ENCODE peak calls at places on chromosomes 3 and 15, in ten cellular contexts. S is K562, G is lower leg skin, W is A549, Y is IMR-90, T is HepG2, P is stomach, E is vagina, M is esophagus squamous epithelium, U is ovary. B is an unnamed sample.

GRCh38 chr3:24242012-24242698 is 252.5 kb downstream of the THRB start:
- DNase-seq in E (no peak), S (no peak), T (no peak), W (peak; percentile 44), P (peak; percentile 31), M (no peak), Y (peak; percentile 45), U (no peak), G (no peak), B (peak; percentile 7)

GRCh38 chr3:195897081-195897852 is 11.1 kb downstream of the TNK2 start:
- DNase-seq in G (no peak), T (no peak), E (no peak), U (peak; percentile 68), S (peak; percentile 58), W (peak; percentile 30), Y (peak; percentile 74), P (no peak), M (no peak), B (peak; percentile 99)

GRCh38 chr3:51949121-51949520 is 6.1 kb upstream of the GPR62 start:
- DNase-seq in U (no peak), M (no peak), G (no peak), P (no peak), W (no peak), T (no peak), Y (no peak), S (no peak), E (no peak), B (no peak)

GRCh38 chr15:80418892-80419537 is 14.8 kb downstream of the ARNT2 start:
- DNase-seq in U (no peak), G (no peak), E (no peak), W (peak; percentile 73), M (no peak), Y (peak; percentile 72), S (peak; percentile 63), P (no peak), T (peak; percentile 47), B (peak; percentile 23)

GRCh38 chr15:61091229-61091628 is 137.9 kb downstream of the RORA start:
- DNase-seq in P (no peak), U (no peak), E (no peak), W (no peak), S (no peak), Y (no peak), T (no peak), M (no peak), G (no peak), B (no peak)

GRCh38 chr15:52085289-52085688 is 27.3 kb downstream of the BCL2L10 start:
- DNase-seq in E (no peak), W (no peak), T (no peak), U (no peak), Y (no peak), G (no peak), P (no peak), M (no peak), S (no peak), B (no peak)

GRCh38 chr3:93981649-93982048 is 1.7 kb downstream of the ARL13B start:
- DNase-seq in E (no peak), G (no peak), Y (no peak), T (no peak), W (no peak), P (no peak), U (no peak), S (peak; percentile 82), M (no peak), B (no peak)

GRCh38 chr15:63476229-63476632 is 28.2 kb upstream of the USP3 start:
- DNase-seq in S (no peak), T (peak; percentile 85), W (peak; percentile 98), E (no peak), U (no peak), M (no peak), Y (peak; percentile 100), P (no peak), G (no peak), B (peak; percentile 43)

GRCh38 chr15:40080104-40080503 is 28.6 kb downstream of the BMF start:
- DNase-seq in Y (no peak), U (no peak), E (no peak), W (no peak), M (no peak), T (no peak), S (no peak), G (no peak), P (no peak), B (no peak)

GRCh38 chr15:40080847-40081246 is 27.8 kb downstream of the BMF start:
- DNase-seq in G (no peak), E (no peak), P (no peak), W (no peak), T (no peak), Y (no peak), S (peak; percentile 61), M (no peak), U (no peak), B (no peak)

GRCh38 chr15:40083756-40084101 is 24.9 kb downstream of the BMF start:
- DNase-seq in Y (peak; percentile 34), U (no peak), T (peak; percentile 58), M (no peak), P (no peak), S (no peak), G (no peak), W (no peak), E (no peak), B (no peak)

GRCh38 chr15:40082195-40082868 is 26.3 kb downstream of the BMF start:
- DNase-seq in P (no peak), W (no peak), G (no peak), T (no peak), Y (no peak), S (no peak), U (no peak), E (no peak), M (no peak), B (no peak)

GRCh38 chr15:40081691-40082194 is 26.9 kb downstream of the BMF start:
- DNase-seq in Y (peak; percentile 75), P (peak; percentile 72), W (peak; percentile 32), G (peak; percentile 73), E (no peak), U (peak; percentile 71), S (peak; percentile 70), M (no peak), T (peak; percentile 96), B (peak; percentile 64)
- TF ChIP-seq POLR2A in Y (peak; percentile 28), P (no peak), W (no peak), G (no peak), E (no peak), U (no peak), S (peak; percentile 30), M (no peak), T (peak; percentile 69), B (no peak)

GRCh38 chr3:172100482-172100881 is 61.1 kb downstream of the FNDC3B start:
- DNase-seq in M (no peak), P (no peak), S (no peak), G (no peak), T (no peak), Y (no peak), W (no peak), E (no peak), U (no peak), B (no peak)

GRCh38 chr3:172096881-172097420 is 57.6 kb downstream of the FNDC3B start:
- DNase-seq in W (peak; percentile 57), P (peak; percentile 62), S (peak; percentile 77), G (no peak), Y (peak; percentile 75), U (no peak), M (no peak), T (peak; percentile 91), E (no peak), B (no peak)

GRCh38 chr3:172097585-172097984 is 58.2 kb downstream of the FNDC3B start:
- DNase-seq in S (no peak), T (no peak), U (no peak), W (no peak), Y (no peak), G (no peak), E (no peak), M (no peak), P (no peak), B (no peak)

GRCh38 chr3:172099495-172099808 is 60.1 kb downstream of the FNDC3B start:
- DNase-seq in G (no peak), U (no peak), E (no peak), S (no peak), T (no peak), W (no peak), P (no peak), Y (no peak), M (no peak), B (no peak)

DNA sequence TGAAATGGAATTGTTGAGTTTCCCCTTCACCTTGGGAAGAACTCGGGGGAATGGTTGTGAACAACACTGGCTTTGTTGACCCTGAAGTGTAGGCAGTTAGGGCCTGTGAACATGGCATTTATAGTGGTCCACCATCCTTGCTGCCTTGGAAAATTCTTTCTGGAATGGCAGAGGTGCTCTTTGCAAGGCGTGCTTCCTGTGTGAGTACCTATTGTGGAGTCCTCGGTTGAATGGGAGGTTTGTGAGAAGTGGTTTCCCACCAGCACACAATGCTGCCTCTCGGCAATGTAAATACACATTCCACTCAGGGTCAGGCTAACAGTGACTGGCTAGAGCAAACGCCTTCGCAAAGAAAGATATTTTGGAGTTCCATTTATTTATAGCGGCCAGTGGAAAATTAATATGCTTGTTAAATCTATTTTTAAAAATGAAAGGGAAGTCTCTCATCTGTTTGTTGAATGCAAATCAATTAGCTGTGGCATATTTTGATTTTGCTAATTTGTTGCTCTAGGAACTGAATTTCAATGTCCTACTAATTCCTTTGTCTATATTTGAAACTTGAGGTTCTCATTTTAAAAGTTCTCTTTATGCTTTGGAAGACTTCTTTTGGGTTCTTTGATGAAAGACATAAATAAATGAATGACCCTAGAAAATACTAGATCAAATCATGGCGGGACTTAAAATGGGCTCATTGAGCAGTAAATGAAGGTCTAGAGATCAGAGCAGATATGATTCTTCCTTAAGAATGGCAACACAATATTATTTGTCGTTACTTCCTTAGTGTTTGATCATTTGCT is 59.5 kb downstream of the FNDC3B start:
- DNase-seq in P (no peak), T (peak; percentile 89), S (no peak), M (no peak), U (no peak), G (no peak), E (no peak), W (no peak), Y (no peak), B (no peak)
- TF ChIP-seq POLR2A in P (no peak), T (no peak), S (peak; percentile 24), M (no peak), U (no peak), G (no peak), E (no peak), W (no peak), Y (no peak), B (no peak)

GRCh38 chr3:39147374-39147709 is 6.0 kb downstream of the CSRNP1 start:
- DNase-seq in P (no peak), E (no peak), G (no peak), Y (no peak), W (no peak), S (no peak), M (no peak), U (no peak), T (no peak), B (peak; percentile 30)
- TF ChIP-seq POLR2A in P (no peak), E (no peak), G (no peak), Y (peak; percentile 67), W (no peak), S (no peak), M (no peak), U (no peak), T (no peak), B (no peak)

DNA sequence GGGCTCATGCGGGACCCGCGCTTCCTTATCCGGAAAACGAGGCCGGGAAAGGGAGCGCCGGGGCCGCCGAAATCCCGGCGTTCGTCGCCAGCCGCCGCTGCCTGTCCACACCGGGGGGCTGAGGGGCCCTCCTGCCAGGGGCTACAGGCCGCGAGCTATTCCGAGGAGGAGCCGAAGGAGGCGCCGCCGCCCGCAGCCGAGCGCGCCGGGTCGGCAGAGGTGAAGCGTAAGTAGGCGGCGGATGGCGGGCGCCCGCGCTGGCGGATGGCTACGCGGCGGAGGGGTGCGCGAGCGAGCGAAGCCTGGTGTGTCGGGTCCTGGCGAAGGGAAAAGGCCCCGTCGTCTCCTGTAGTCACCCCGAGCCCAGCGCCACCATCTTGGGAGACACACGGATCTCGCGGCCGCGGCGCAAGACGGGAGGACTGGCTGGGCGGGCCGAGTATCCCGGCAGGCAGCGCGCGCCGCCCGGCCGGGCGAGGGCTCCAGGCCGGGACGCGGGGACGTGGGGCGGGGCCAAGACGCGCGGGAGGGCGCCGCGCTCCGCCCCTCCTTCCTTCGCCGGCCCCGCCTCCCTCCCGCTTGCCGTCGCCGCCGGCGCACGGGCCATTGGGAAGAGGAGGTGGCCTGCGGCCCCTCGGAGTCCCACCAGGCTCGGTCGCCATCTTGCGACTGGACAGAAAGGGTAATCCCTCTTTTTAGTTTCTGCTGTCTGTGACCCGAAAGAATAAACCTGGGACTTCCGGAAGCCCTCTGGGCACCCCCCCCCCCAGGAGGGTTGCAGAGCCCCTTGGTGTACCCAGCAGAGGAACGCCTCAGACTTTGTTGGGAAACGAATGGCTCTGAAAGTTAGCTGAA is at the start of gene UBE3A:
- DNase-seq in Y (peak; percentile 91), M (peak; percentile 53), P (peak; percentile 93), G (peak; percentile 81), S (peak; percentile 93), W (peak; percentile 87), U (peak; percentile 94), E (no peak), T (peak; percentile 78), B (peak; percentile 73)
- TF ChIP-seq POLR2A in Y (peak; percentile 91), M (peak; percentile 66), P (no peak), G (peak; percentile 2), S (peak; percentile 90), W (peak; percentile 59), U (peak; percentile 55), E (no peak), T (peak; percentile 84), B (peak; percentile 88)

B was measured in H54.